ENCODE peak calls at places on chromosomes 7 and 10, in nine cellular contexts. T is posterior vena cava; A is NCI-H1092; I is AG04450; F is activated T-cell treated with anti-CD3 and anti-CD28 coated beads, Interleukin-2, amount 50 U/mL, for 72 hours; C is NCI-H1930; N is upper lobe of right lung; H is WERI-Rb-1; V is Caki2. Y is an unnamed sample.
A peak's percentile ranks its signal among the peaks of the same experiment; 100 is the strongest.

GRCh38 chr7:141144921-141145629 is 71.2 kb downstream of the TMEM178B start:
- DNase-seq in T (no peak), A (no peak), I (no peak), F (no peak), C (no peak), N (no peak), H (no peak), V (peak; percentile 26), Y (no peak)

GRCh38 chr7:55488804-55489340 is 83.4 kb downstream of the VOPP1 start:
- DNase-seq in T (no peak), A (no peak), I (no peak), F (no peak), C (no peak), N (no peak), H (no peak), V (no peak), Y (no peak)

GRCh38 chr7:112596981-112597380 is 116.2 kb downstream of the LSMEM1 start:
- DNase-seq in T (no peak), A (no peak), I (no peak), F (no peak), C (no peak), N (no peak), H (no peak), V (no peak), Y (no peak)

GRCh38 chr10:87844837-87845623 is 18.3 kb downstream of the KLLN start:
- DNase-seq in T (no peak), A (no peak), I (no peak), F (peak; percentile 14), C (no peak), N (no peak), H (no peak), V (peak; percentile 49), Y (no peak)

GRCh38 chr7:498678-499641 is 20.7 kb downstream of the PDGFA start:
- DNase-seq in T (peak; percentile 86), A (no peak), I (no peak), F (no peak), C (no peak), N (peak; percentile 67), H (no peak), V (no peak), Y (no peak)

GRCh38 chr10:56593120-56593519 is 232.1 kb upstream of the ZWINT start:
- DNase-seq in T (no peak), A (no peak), I (no peak), F (no peak), C (no peak), N (no peak), H (no peak), V (no peak), Y (no peak)

GRCh38 chr10:101777857-101778145 is 1.9 kb upstream of the FGF8 start:
- DNase-seq in T (peak; percentile 53), A (no peak), I (no peak), F (no peak), C (no peak), N (peak; percentile 62), H (no peak), V (no peak), Y (no peak)

GRCh38 chr10:58810751-58811150 is 298.1 kb downstream of the BICC1 start:
- DNase-seq in T (no peak), A (no peak), I (no peak), F (no peak), C (no peak), N (no peak), H (no peak), V (no peak), Y (no peak)

GRCh38 chr7:35725280-35725680 is 30.3 kb upstream of the HERPUD2 start:
- DNase-seq in T (no peak), A (no peak), I (no peak), F (peak; percentile 67), C (no peak), N (no peak), H (no peak), V (no peak), Y (peak; percentile 81)

GRCh38 chr7:44309271-44310091 is 15.9 kb downstream of the CAMK2B start:
- DNase-seq in T (peak; percentile 91), A (no peak), I (no peak), F (peak; percentile 63), C (peak; percentile 27), N (peak; percentile 75), H (no peak), V (no peak), Y (peak; percentile 39)

GRCh38 chr7:135557455-135558336 is at the start of gene NUP205:
- DNase-seq in T (peak; percentile 90), A (peak; percentile 90), I (peak; percentile 37), F (peak; percentile 76), C (peak; percentile 81), N (peak; percentile 84), H (peak; percentile 75), V (peak; percentile 92), Y (peak; percentile 80)

GRCh38 chr7:30970594-30971094 is 6.9 kb downstream of the GHRHR start:
- DNase-seq in T (peak; percentile 35), A (no peak), I (no peak), F (no peak), C (no peak), N (no peak), H (no peak), V (no peak), Y (no peak)

GRCh38 chr10:101001225-101002035 is 1.8 kb downstream of the LZTS2 start:
- DNase-seq in T (peak; percentile 97), A (no peak), I (no peak), F (no peak), C (no peak), N (peak; percentile 82), H (peak; percentile 70), V (peak; percentile 43), Y (no peak)

GRCh38 chr10:46534828-46535524 is 21.5 kb downstream of the GPRIN2 start:
- DNase-seq in T (peak; percentile 51), A (no peak), I (no peak), F (no peak), C (no peak), N (peak; percentile 58), H (no peak), V (no peak), Y (no peak)

GRCh38 chr7:139901411-139901810 is 72.3 kb downstream of the TBXAS1 start:
- DNase-seq in T (no peak), A (no peak), I (no peak), F (no peak), C (no peak), N (no peak), H (no peak), V (no peak), Y (peak; percentile 13)

GRCh38 chr10:27719052-27719451 is 26.6 kb downstream of the MKX start:
- DNase-seq in T (no peak), A (no peak), I (no peak), F (no peak), C (no peak), N (no peak), H (no peak), V (no peak), Y (no peak)

GRCh38 chr10:92239185-92239599 is 51.7 kb downstream of the CPEB3 start:
- DNase-seq in T (no peak), A (no peak), I (no peak), F (no peak), C (no peak), N (no peak), H (peak; percentile 7), V (no peak), Y (no peak)

GRCh38 chr7:151876112-151876898 is 610 bp downstream of the PRKAG2 start:
- DNase-seq in T (peak; percentile 94), A (peak; percentile 40), I (no peak), F (peak; percentile 74), C (peak; percentile 66), N (peak; percentile 91), H (peak; percentile 80), V (peak; percentile 66), Y (peak; percentile 75)

GRCh38 chr7:98733036-98733435 is 116.0 kb downstream of the NPTX2 start:
- DNase-seq in T (no peak), A (peak; percentile 19), I (no peak), F (peak; percentile 63), C (peak; percentile 36), N (no peak), H (peak; percentile 73), V (peak; percentile 29), Y (peak; percentile 65)

GRCh38 chr7:30069096-30069867 is 41.1 kb downstream of the PLEKHA8 start:
- DNase-seq in T (no peak), A (no peak), I (no peak), F (no peak), C (no peak), N (no peak), H (no peak), V (no peak), Y (no peak)

GRCh38 chr10:34710391-34710751 is 104.7 kb downstream of the PARD3 start:
- DNase-seq in T (no peak), A (no peak), I (no peak), F (no peak), C (no peak), N (no peak), H (no peak), V (no peak), Y (no peak)

GRCh38 chr10:11715815-11716494 is 26.2 kb upstream of the ECHDC3 start:
- DNase-seq in T (no peak), A (no peak), I (no peak), F (no peak), C (no peak), N (peak; percentile 81), H (no peak), V (no peak), Y (no peak)

GRCh38 chr10:11210211-11210922 is 192.7 kb downstream of the CELF2 start:
- DNase-seq in T (no peak), A (no peak), I (no peak), F (no peak), C (no peak), N (no peak), H (no peak), V (no peak), Y (no peak)

GRCh38 chr10:63887026-63887589 is 365.9 kb downstream of the REEP3 start:
- DNase-seq in T (no peak), A (no peak), I (no peak), F (no peak), C (no peak), N (no peak), H (no peak), V (no peak), Y (no peak)

GRCh38 chr10:95303535-95303934 is 12.7 kb upstream of the PDLIM1 start:
- DNase-seq in T (no peak), A (no peak), I (no peak), F (no peak), C (no peak), N (no peak), H (no peak), V (no peak), Y (no peak)

GRCh38 chr10:3828404-3829192 is 43.6 kb upstream of the KLF6 start:
- DNase-seq in T (no peak), A (no peak), I (peak; percentile 61), F (no peak), C (no peak), N (no peak), H (no peak), V (peak; percentile 39), Y (no peak)

GRCh38 chr10:71613303-71613777 is 106.2 kb downstream of the C10orf105 start:
- DNase-seq in T (no peak), A (no peak), I (no peak), F (no peak), C (no peak), N (no peak), H (no peak), V (peak; percentile 12), Y (no peak)

GRCh38 chr10:114073787-114074186 is 30.1 kb downstream of the ADRB1 start:
- DNase-seq in T (no peak), A (no peak), I (no peak), F (no peak), C (no peak), N (no peak), H (peak; percentile 15), V (no peak), Y (peak; percentile 75)

GRCh38 chr10:119138341-119139306 is 26.9 kb downstream of the SFXN4 start:
- DNase-seq in T (peak; percentile 48), A (no peak), I (no peak), F (no peak), C (no peak), N (no peak), H (no peak), V (no peak), Y (no peak)